ENCODE peak calls at places on chromosome 4, in four cellular contexts. Y, Z, H and Q are unnamed samples.

GRCh38 chr4:172270421-172270820 is 457.2 kb downstream of the GALNTL6 start:
- DNase-seq in Y (no peak), Z (no peak), H (no peak), Q (no peak)

GRCh38 chr4:19987746-19988145 is 264.0 kb upstream of the SLIT2 start:
- DNase-seq in H (no peak), Y (peak), Z (no peak), Q (no peak)

GRCh38 chr4:123398151-123398802 is 1.7 kb downstream of the SPRY1 start:
- DNase-seq in Y (no peak), Z (peak), H (peak), Q (peak)

GRCh38 chr4:146442801-146443200 is 78.9 kb downstream of the SLC10A7 start:
- DNase-seq in H (no peak), Z (no peak), Y (peak), Q (peak)

GRCh38 chr4:87525636-87526035 is 3.5 kb downstream of the SPARCL1 start:
- DNase-seq in Y (peak), Z (no peak), H (no peak), Q (no peak)

GRCh38 chr4:7218686-7219085 is 26.3 kb downstream of the SORCS2 start:
- DNase-seq in Y (no peak), H (no peak), Z (peak), Q (no peak)

GRCh38 chr4:179586460-179586859 is 2144.2 kb upstream of the AGA start:
- DNase-seq in Y (no peak), Z (no peak), H (no peak), Q (no peak)

GRCh38 chr4:15755321-15755750 is 22.8 kb upstream of the CD38 start:
- DNase-seq in Z (no peak), Y (peak), H (no peak), Q (no peak)

GRCh38 chr4:141654098-141654497 is 17.7 kb downstream of the IL15 start:
- DNase-seq in Z (peak), Y (peak), H (peak), Q (peak)

GRCh38 chr4:168598191-168598590 is 101.3 kb downstream of the PALLD start:
- DNase-seq in H (no peak), Y (peak), Z (no peak), Q (no peak)

GRCh38 chr4:7328913-7329638 is 105.7 kb downstream of the PSAPL1 start:
- DNase-seq in H (peak), Y (peak), Z (peak), Q (peak)

GRCh38 chr4:122875949-122876348 is 46.4 kb downstream of the NUDT6 start:
- DNase-seq in Y (no peak), Z (no peak), H (no peak), Q (no peak)